ENCODE peak calls at places on chromosomes 4 and X, in five cellular contexts. One of them, this sample, is unnamed.

GRCh38 chr4:126564283-126564854 is 1068.4 kb upstream of the INTU start:
- DNase-seq in GM12878: no peak
- DNase-seq in H1: no peak
- DNase-seq in HepG2: no peak
- DNase-seq in K562: no peak
- DNase-seq in this sample: no peak

GRCh38 chr4:142572076-142572475 is 274.0 kb downstream of the INPP4B start:
- DNase-seq in GM12878: no peak
- DNase-seq in H1: no peak
- DNase-seq in HepG2: no peak
- DNase-seq in K562: no peak
- DNase-seq in this sample: no peak

GRCh38 chr4:140659935-140660710 is 91.4 kb upstream of the UCP1 start:
- DNase-seq in GM12878: no peak
- DNase-seq in H1: no peak
- DNase-seq in HepG2: no peak
- DNase-seq in K562: no peak
- DNase-seq in this sample: no peak

GRCh38 chr4:6938758-6939201 is 29.2 kb downstream of the TBC1D14 start:
- DNase-seq in GM12878: no peak
- DNase-seq in H1: no peak
- DNase-seq in HepG2: no peak
- DNase-seq in K562: no peak
- DNase-seq in this sample: no peak

GRCh38 chr4:15396157-15396800 is 31.6 kb upstream of the C1QTNF7 start:
- DNase-seq in GM12878: no peak
- DNase-seq in H1: peak
- DNase-seq in HepG2: peak
- DNase-seq in K562: peak
- DNase-seq in this sample: peak

GRCh38 chrX:119728487-119728886 is 29.9 kb upstream of the SOWAHD start:
- DNase-seq in GM12878: no peak
- DNase-seq in H1: peak
- DNase-seq in HepG2: peak
- DNase-seq in K562: no peak
- DNase-seq in this sample: no peak

GRCh38 chrX:153583433-153583832 is 15.5 kb downstream of the CCNQ start:
- DNase-seq in GM12878: no peak
- DNase-seq in H1: no peak
- DNase-seq in HepG2: no peak
- DNase-seq in K562: no peak
- DNase-seq in this sample: no peak

GRCh38 chrX:151970661-151971060 is 3.8 kb downstream of the GABRE start:
- DNase-seq in GM12878: no peak
- DNase-seq in H1: no peak
- DNase-seq in HepG2: peak
- DNase-seq in K562: no peak
- DNase-seq in this sample: no peak

GRCh38 chr4:183329954-183330742 is 7.9 kb upstream of the CLDN24 start:
- DNase-seq in GM12878: no peak
- DNase-seq in H1: no peak
- DNase-seq in HepG2: no peak
- DNase-seq in K562: no peak
- DNase-seq in this sample: no peak

GRCh38 chr4:119284876-119285611 is 36.9 kb downstream of the FABP2 start:
- DNase-seq in GM12878: no peak
- DNase-seq in H1: no peak
- DNase-seq in HepG2: no peak
- DNase-seq in K562: no peak
- DNase-seq in this sample: no peak

GRCh38 chr4:126701756-126702155 is 931.0 kb upstream of the INTU start:
- DNase-seq in GM12878: no peak
- DNase-seq in H1: no peak
- DNase-seq in HepG2: no peak
- DNase-seq in K562: no peak
- DNase-seq in this sample: no peak

GRCh38 chr4:79514637-79515320 is 106.8 kb upstream of the GK2 start:
- DNase-seq in GM12878: no peak
- DNase-seq in H1: no peak
- DNase-seq in HepG2: no peak
- DNase-seq in K562: no peak
- DNase-seq in this sample: no peak

GRCh38 chr4:100516225-100516624 is 1.6 kb downstream of the EMCN start:
- DNase-seq in GM12878: no peak
- DNase-seq in H1: no peak
- DNase-seq in HepG2: no peak
- DNase-seq in K562: no peak
- DNase-seq in this sample: no peak

GRCh38 chrX:41258871-41259270 is 75.1 kb upstream of the DDX3X start:
- DNase-seq in GM12878: no peak
- DNase-seq in H1: no peak
- DNase-seq in HepG2: no peak
- DNase-seq in K562: no peak
- DNase-seq in this sample: no peak

GRCh38 chr4:142817442-142817841 is 28.7 kb downstream of the INPP4B start:
- DNase-seq in GM12878: no peak
- DNase-seq in H1: no peak
- DNase-seq in HepG2: no peak
- DNase-seq in K562: no peak
- DNase-seq in this sample: no peak

GRCh38 chrX:33339219-33339618 is 127.9 kb upstream of the DMD start:
- DNase-seq in GM12878: no peak
- DNase-seq in H1: no peak
- DNase-seq in HepG2: no peak
- DNase-seq in K562: no peak
- DNase-seq in this sample: no peak

GRCh38 chr4:121150486-121150885 is 13.6 kb downstream of the TNIP3 start:
- DNase-seq in GM12878: no peak
- DNase-seq in H1: no peak
- DNase-seq in HepG2: no peak
- DNase-seq in K562: no peak
- DNase-seq in this sample: no peak

GRCh38 chr4:26271703-26272102 is 49.1 kb upstream of the RBPJ start:
- DNase-seq in GM12878: no peak
- DNase-seq in H1: no peak
- DNase-seq in HepG2: no peak
- DNase-seq in K562: no peak
- DNase-seq in this sample: no peak

GRCh38 chr4:26269038-26269437 is 51.8 kb upstream of the RBPJ start:
- DNase-seq in GM12878: no peak
- DNase-seq in H1: no peak
- DNase-seq in HepG2: no peak
- DNase-seq in K562: no peak
- DNase-seq in this sample: no peak

GRCh38 chr4:26273308-26273980 is 47.4 kb upstream of the RBPJ start:
- DNase-seq in GM12878: no peak
- DNase-seq in H1: no peak
- DNase-seq in HepG2: no peak
- DNase-seq in K562: no peak
- DNase-seq in this sample: no peak

GRCh38 chr4:26275261-26275660 is 45.6 kb upstream of the RBPJ start:
- DNase-seq in GM12878: no peak
- DNase-seq in H1: no peak
- DNase-seq in HepG2: no peak
- DNase-seq in K562: no peak
- DNase-seq in this sample: no peak

GRCh38 chr4:26272654-26273307 is 48.0 kb upstream of the RBPJ start:
- DNase-seq in GM12878: no peak
- DNase-seq in H1: no peak
- DNase-seq in HepG2: peak
- DNase-seq in K562: no peak
- DNase-seq in this sample: no peak
- TF ChIP-seq TAF1 in GM12878: no peak
- TF ChIP-seq TAF1 in H1: no peak
- TF ChIP-seq TAF1 in HepG2: no peak
- TF ChIP-seq TAF1 in K562: no peak
- TF ChIP-seq TAF1 in this sample: no peak

DNA sequence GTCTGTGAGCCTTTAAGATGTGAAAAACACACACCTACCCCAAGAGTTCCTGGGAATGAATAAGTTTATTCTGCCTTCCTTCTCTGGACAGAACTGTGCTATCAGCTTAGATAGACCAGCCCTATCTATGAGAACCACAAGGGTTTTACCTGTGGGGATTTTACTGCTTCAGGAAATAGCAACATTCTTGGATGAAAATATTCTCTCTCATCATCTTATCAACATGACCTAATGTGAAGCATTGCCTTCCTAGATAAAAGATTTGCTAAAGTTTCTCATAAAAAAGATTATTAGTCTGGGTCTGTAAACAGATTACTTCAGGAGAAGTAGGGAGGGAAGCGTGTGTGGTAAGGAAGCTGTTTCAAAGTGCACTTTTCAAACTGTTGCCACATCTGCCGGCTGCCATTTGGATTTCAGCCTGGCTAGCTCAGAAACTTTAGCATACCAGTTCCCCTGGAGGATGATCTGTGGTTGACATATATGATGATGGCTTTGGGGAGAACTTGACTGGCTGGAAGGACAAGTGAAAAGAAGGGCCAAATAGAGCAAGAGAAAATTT is at the start of gene NOX1:
- DNase-seq in GM12878: no peak
- DNase-seq in H1: no peak
- DNase-seq in HepG2: no peak
- DNase-seq in K562: no peak
- DNase-seq in this sample: no peak
- TF ChIP-seq POLR2A in GM12878: no peak
- TF ChIP-seq POLR2A in H1: no peak
- TF ChIP-seq POLR2A in HepG2: no peak
- TF ChIP-seq POLR2A in K562: no peak
- TF ChIP-seq POLR2A in this sample: no peak

GRCh38 chr4:125389713-125390112 is 75.0 kb downstream of the FAT4 start:
- DNase-seq in GM12878: no peak
- DNase-seq in H1: no peak
- DNase-seq in HepG2: no peak
- DNase-seq in K562: no peak
- DNase-seq in this sample: no peak
- TF ChIP-seq TAF1 in GM12878: no peak
- TF ChIP-seq TAF1 in H1: no peak
- TF ChIP-seq TAF1 in HepG2: no peak
- TF ChIP-seq TAF1 in K562: no peak
- TF ChIP-seq TAF1 in this sample: no peak

GRCh38 chr4:107800058-107800457 is 24.7 kb upstream of the SGMS2 start:
- DNase-seq in GM12878: no peak
- DNase-seq in H1: no peak
- DNase-seq in HepG2: no peak
- DNase-seq in K562: no peak
- DNase-seq in this sample: no peak
- TF ChIP-seq POLR2A in GM12878: no peak
- TF ChIP-seq POLR2A in H1: no peak
- TF ChIP-seq POLR2A in HepG2: no peak
- TF ChIP-seq POLR2A in K562: no peak
- TF ChIP-seq POLR2A in this sample: no peak

DNA sequence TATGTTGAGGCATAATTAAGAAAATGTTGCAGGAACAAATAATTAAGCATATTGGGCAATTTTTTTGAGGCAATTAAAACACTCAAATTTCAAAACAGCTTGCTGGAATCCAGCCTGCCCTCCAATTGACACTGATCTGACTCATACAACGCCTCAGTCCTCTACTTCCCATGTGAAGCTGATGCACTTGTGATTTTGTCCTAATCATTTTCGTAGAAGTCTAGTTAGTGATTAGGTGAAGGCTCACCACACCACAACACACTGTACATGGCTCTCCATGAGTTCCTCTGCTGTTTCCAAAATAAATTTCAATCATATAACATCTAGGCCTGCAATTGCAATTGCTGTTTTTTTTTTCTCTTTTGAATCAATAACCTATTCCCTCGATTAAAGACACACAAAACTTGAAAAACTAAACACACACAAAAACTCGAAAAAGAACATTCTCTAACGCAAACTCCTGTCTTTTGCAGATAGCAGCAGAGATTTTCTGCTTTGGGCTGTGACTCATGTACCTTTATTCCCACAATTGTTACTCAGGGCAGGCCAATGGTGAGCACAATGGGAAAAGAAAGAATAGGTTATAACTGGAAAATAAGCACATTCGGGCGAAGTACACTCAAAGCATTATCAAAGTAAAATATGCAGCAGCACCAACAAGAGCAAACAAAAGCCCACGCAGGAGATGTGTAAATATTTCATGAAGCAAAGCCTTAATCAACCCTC is 1.7 kb downstream of the GPRIN3 start:
- DNase-seq in GM12878: no peak
- DNase-seq in H1: no peak
- DNase-seq in HepG2: no peak
- DNase-seq in K562: no peak
- DNase-seq in this sample: no peak
- TF ChIP-seq TAF1 in GM12878: no peak
- TF ChIP-seq TAF1 in H1: no peak
- TF ChIP-seq TAF1 in HepG2: no peak
- TF ChIP-seq TAF1 in K562: no peak
- TF ChIP-seq TAF1 in this sample: no peak

GRCh38 chr4:109433281-109434006 is at the start of gene SEC24B:
- DNase-seq in GM12878: peak
- DNase-seq in H1: no peak
- DNase-seq in HepG2: peak
- DNase-seq in K562: peak
- DNase-seq in this sample: peak
- TF ChIP-seq POLR2A in GM12878: peak
- TF ChIP-seq POLR2A in H1: peak
- TF ChIP-seq POLR2A in HepG2: peak
- TF ChIP-seq POLR2A in K562: peak
- TF ChIP-seq POLR2A in this sample: peak

DNA sequence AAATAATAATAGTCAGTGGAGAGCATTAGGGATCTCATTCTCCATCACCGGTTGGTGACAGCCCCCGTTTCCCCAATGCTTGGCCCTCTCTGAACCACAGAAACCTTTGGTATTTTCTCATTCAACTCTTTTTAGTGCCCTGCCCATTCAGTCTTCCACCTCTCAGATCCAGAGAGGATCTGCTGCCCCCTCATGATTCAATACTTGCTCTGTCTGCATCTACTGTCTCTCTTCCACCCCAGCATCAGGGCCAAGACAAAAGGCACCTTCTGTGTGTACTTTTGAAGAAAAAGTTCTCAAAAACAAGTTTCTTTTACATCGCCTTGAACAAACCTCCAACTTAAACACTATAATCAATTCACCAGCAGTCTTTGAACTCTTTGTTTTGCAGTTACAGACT is 19.3 kb downstream of the CLTRN start:
- DNase-seq in GM12878: no peak
- DNase-seq in H1: no peak
- DNase-seq in HepG2: no peak
- DNase-seq in K562: no peak
- DNase-seq in this sample: no peak
- TF ChIP-seq TAF1 in GM12878: no peak
- TF ChIP-seq TAF1 in H1: no peak
- TF ChIP-seq TAF1 in HepG2: no peak
- TF ChIP-seq TAF1 in K562: no peak
- TF ChIP-seq TAF1 in this sample: no peak

DNA sequence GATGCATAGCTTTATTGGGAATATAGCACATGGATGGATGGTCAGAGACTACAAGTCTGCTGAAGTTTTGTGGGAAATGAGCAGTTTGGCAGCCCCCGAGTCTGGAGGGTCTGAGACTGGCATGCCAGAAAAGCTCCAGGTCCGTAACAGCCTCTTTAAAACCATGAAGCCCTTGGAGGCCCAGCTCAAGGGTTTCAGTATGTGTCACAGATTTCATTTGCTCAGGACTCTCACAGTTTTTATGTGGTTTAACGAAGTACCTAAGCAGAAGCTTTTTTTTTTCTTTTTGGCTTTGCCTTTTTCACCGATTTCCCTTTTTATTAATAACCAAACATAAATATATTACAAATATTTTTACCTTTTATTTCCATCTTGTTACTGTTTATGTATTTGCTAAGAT is 30.6 kb upstream of the TMEM184C start:
- DNase-seq in GM12878: peak
- DNase-seq in H1: no peak
- DNase-seq in HepG2: no peak
- DNase-seq in K562: no peak
- DNase-seq in this sample: no peak
- TF ChIP-seq POLR2A in GM12878: no peak
- TF ChIP-seq POLR2A in H1: no peak
- TF ChIP-seq POLR2A in HepG2: no peak
- TF ChIP-seq POLR2A in K562: no peak
- TF ChIP-seq POLR2A in this sample: no peak

This sample was measured in GM12892.